ENCODE peak calls at places on chromosomes 3 and 15, in six cellular contexts. P is HFF-Myc, Q is COR-L47, S is activated gamma-delta T cell treated with Interleukin-2 at 50 U/mL for 16 hours, N is left colon, V is head of caudate nucleus. R is an unnamed sample.

GRCh38 chr15:101540480-101541239 is 51.2 kb upstream of the PCSK6 start:
- DNase-seq in P (no peak), Q (no peak), S (no peak), N (no peak), V (no peak), R (no peak)

GRCh38 chr3:69200384-69201068 is 78.1 kb upstream of the LMOD3 start:
- DNase-seq in P (peak; percentile 32), Q (no peak), S (no peak), N (peak; percentile 78), V (peak; percentile 66), R (peak; percentile 2)

GRCh38 chr3:166211451-166211850 is 374.2 kb upstream of the BCHE start:
- DNase-seq in P (no peak), Q (no peak), S (no peak), N (no peak), V (no peak), R (no peak)

GRCh38 chr3:186476044-186476468 is 68.1 kb downstream of the CRYGS start:
- DNase-seq in P (peak; percentile 7), Q (no peak), S (no peak), N (no peak), V (peak; percentile 87), R (no peak)

GRCh38 chr3:184574552-184575430 is 13.2 kb downstream of the EPHB3 start:
- DNase-seq in P (no peak), Q (peak; percentile 36), S (no peak), N (no peak), V (no peak), R (no peak)

GRCh38 chr3:190747566-190747965 is 114.9 kb downstream of the GMNC start:
- DNase-seq in P (no peak), Q (no peak), S (no peak), N (no peak), V (no peak), R (no peak)

GRCh38 chr3:60104045-60104444 is 1054.2 kb upstream of the CFAP20DC start:
- DNase-seq in P (no peak), Q (no peak), S (no peak), N (no peak), V (no peak), R (no peak)

GRCh38 chr3:171862993-171863521 is 19.9 kb downstream of the TMEM212 start:
- DNase-seq in P (no peak), Q (no peak), S (no peak), N (no peak), V (no peak), R (peak; percentile 39)

GRCh38 chr3:160554980-160555379 is 10.4 kb downstream of the KPNA4 start:
- DNase-seq in P (no peak), Q (no peak), S (no peak), N (no peak), V (no peak), R (no peak)

GRCh38 chr3:64977308-64978100 is 289.7 kb upstream of the ADAMTS9 start:
- DNase-seq in P (no peak), Q (no peak), S (no peak), N (no peak), V (no peak), R (peak; percentile 16)

GRCh38 chr3:142614059-142614626 is 17.9 kb downstream of the PLS1 start:
- DNase-seq in P (no peak), Q (no peak), S (no peak), N (no peak), V (no peak), R (no peak)

GRCh38 chr3:72329354-72329753 is 518.9 kb downstream of the SHQ1 start:
- DNase-seq in P (no peak), Q (peak; percentile 64), S (no peak), N (no peak), V (peak; percentile 86), R (no peak)

GRCh38 chr3:127422663-127423375 is 135.0 kb upstream of the PRR20G start:
- DNase-seq in P (no peak), Q (no peak), S (no peak), N (no peak), V (no peak), R (no peak)

GRCh38 chr3:158568784-158569183 is 2.2 kb upstream of the MLF1 start:
- DNase-seq in P (no peak), Q (no peak), S (no peak), N (no peak), V (no peak), R (no peak)

GRCh38 chr3:197345381-197345780 is 47.0 kb upstream of the DLG1 start:
- DNase-seq in P (no peak), Q (no peak), S (no peak), N (no peak), V (no peak), R (no peak)

GRCh38 chr15:96992817-96993216 is 662.3 kb downstream of the NR2F2 start:
- DNase-seq in P (no peak), Q (no peak), S (no peak), N (no peak), V (no peak), R (no peak)

GRCh38 chr3:194872669-194872977 is 186.9 kb downstream of the FAM43A start:
- DNase-seq in P (no peak), Q (no peak), S (no peak), N (no peak), V (no peak), R (peak; percentile 51)

GRCh38 chr15:99764521-99764920 is 31.3 kb upstream of the LYSMD4 start:
- DNase-seq in P (no peak), Q (peak; percentile 21), S (no peak), N (no peak), V (no peak), R (no peak)

GRCh38 chr3:50573566-50574279 is 4.4 kb downstream of the HEMK1 start:
- DNase-seq in P (no peak), Q (no peak), S (peak; percentile 68), N (no peak), V (no peak), R (no peak)

GRCh38 chr3:187063286-187064081 is 75.8 kb downstream of the RPL39L start:
- DNase-seq in P (no peak), Q (no peak), S (no peak), N (no peak), V (no peak), R (no peak)

GRCh38 chr15:63327648-63328421 is 50.4 kb downstream of the APH1B start:
- DNase-seq in P (no peak), Q (no peak), S (no peak), N (no peak), V (no peak), R (no peak)

GRCh38 chr15:30956216-30956803 is 35.1 kb downstream of the MTMR10 start:
- DNase-seq in P (no peak), Q (no peak), S (no peak), N (no peak), V (no peak), R (no peak)

R was measured in BJ.